ENCODE peak calls at places on chromosomes 11 and 22, in five cellular contexts. P is Jurkat, Clone E6-1; Z is MM.1S; W is spleen; C is dorsolateral prefrontal cortex. O is an unnamed sample.

GRCh38 chr22:23763579-23764331 is 965 bp downstream of the C22orf15 start:
- DNase-seq in P (no peak), C (no peak), W (peak; percentile 92), Z (no peak), O (no peak)

GRCh38 chr22:30297276-30298004 is 8.1 kb upstream of the CASTOR1 start:
- DNase-seq in C (no peak), Z (no peak), W (no peak), P (peak; percentile 82), O (no peak)

GRCh38 chr11:131584694-131585592 is 214.5 kb downstream of the NTM start:
- DNase-seq in C (peak; percentile 98), Z (no peak), P (peak; percentile 15), W (no peak), O (no peak)

GRCh38 chr11:122101625-122102291 is 14.3 kb downstream of the BLID start:
- DNase-seq in Z (no peak), C (peak; percentile 87), W (no peak), P (no peak), O (no peak)

GRCh38 chr11:117606211-117606610 is 190.8 kb downstream of the DSCAML1 start:
- DNase-seq in C (no peak), W (no peak), Z (peak; percentile 26), P (no peak), O (no peak)

GRCh38 chr11:23973244-23973643 is 523.6 kb upstream of the LUZP2 start:
- DNase-seq in P (no peak), C (no peak), Z (no peak), W (no peak), O (no peak)

GRCh38 chr22:27197618-27198017 is 540.2 kb downstream of the MIAT start:
- DNase-seq in C (no peak), W (no peak), Z (no peak), P (peak; percentile 7), O (no peak)

GRCh38 chr11:132093861-132094260 is 723.4 kb downstream of the NTM start:
- DNase-seq in P (peak; percentile 65), C (no peak), Z (peak; percentile 68), W (no peak), O (no peak)

GRCh38 chr11:111976614-111977140 is 39.5 kb downstream of the DIXDC1 start:
- DNase-seq in C (no peak), Z (no peak), W (no peak), P (no peak), O (no peak)

GRCh38 chr11:133977067-133977681 is 20.4 kb upstream of the IGSF9B start:
- DNase-seq in P (no peak), C (no peak), Z (no peak), W (no peak), O (no peak)

GRCh38 chr11:57294225-57295131 is 30.3 kb downstream of the TNKS1BP1 start:
- DNase-seq in Z (no peak), C (no peak), P (no peak), W (no peak), O (no peak)

GRCh38 chr11:112050721-112051120 is 23.1 kb downstream of the PIH1D2 start:
- DNase-seq in Z (peak; percentile 14), W (no peak), C (no peak), P (no peak), O (no peak)

GRCh38 chr11:774873-775592 is 2.3 kb downstream of the GATD1 start:
- DNase-seq in P (no peak), W (peak; percentile 76), Z (peak; percentile 4), C (no peak), O (no peak)

GRCh38 chr22:24985824-24986214 is 33.3 kb downstream of the KIAA1671 start:
- DNase-seq in P (no peak), W (no peak), Z (no peak), C (no peak), O (no peak)

GRCh38 chr11:64880240-64881001 is 2.0 kb upstream of the EHD1 start:
- DNase-seq in P (no peak), C (no peak), Z (peak; percentile 66), W (peak; percentile 70), O (no peak)

GRCh38 chr22:48858121-48858520 is 969.6 kb downstream of the BRD1 start:
- DNase-seq in Z (no peak), C (peak; percentile 8), W (no peak), P (no peak), O (no peak)

GRCh38 chr11:108967571-108967970 is 302.7 kb downstream of the DDX10 start:
- DNase-seq in P (no peak), Z (no peak), W (no peak), C (peak; percentile 33), O (no peak)

GRCh38 chr11:77299528-77299993 is 1.9 kb downstream of the GDPD4 start:
- DNase-seq in W (no peak), Z (no peak), P (no peak), C (no peak), O (no peak)

GRCh38 chr11:8932564-8933180 is at the start of gene C11orf16:
- DNase-seq in P (no peak), Z (no peak), W (no peak), C (no peak), O (no peak)

GRCh38 chr11:118074785-118075184 is 2.1 kb upstream of the TMPRSS4 start:
- DNase-seq in Z (no peak), C (no peak), P (no peak), W (no peak), O (no peak)

GRCh38 chr22:46590334-46590733 is 29.9 kb upstream of the GRAMD4 start:
- DNase-seq in Z (no peak), P (no peak), C (no peak), W (peak; percentile 76), O (no peak)

GRCh38 chr11:100356035-100356434 is 331.1 kb upstream of the ARHGAP42 start:
- DNase-seq in W (no peak), C (no peak), Z (no peak), P (no peak), O (no peak)

GRCh38 chr11:44572431-44572830 is 7.0 kb downstream of the CD82 start:
- DNase-seq in C (peak; percentile 18), Z (no peak), P (no peak), W (peak; percentile 58), O (no peak)

GRCh38 chr22:19038728-19039447 is 83.3 kb downstream of the DGCR2 start:
- DNase-seq in Z (no peak), P (no peak), W (peak; percentile 56), C (no peak), O (no peak)

GRCh38 chr11:60310407-60310998 is 16.6 kb upstream of the MS4A6E start:
- DNase-seq in C (peak; percentile 29), W (no peak), P (no peak), Z (no peak), O (no peak)

GRCh38 chr11:6402061-6402470 is 11.8 kb downstream of the SMPD1 start:
- DNase-seq in P (peak; percentile 37), W (no peak), C (no peak), Z (no peak), O (no peak)
- H3K4me3 ChIP-seq in P (peak overlapping the region; percentile 49), W (peak overlapping the region; percentile 27), C (no peak overlapping the region), Z (no peak overlapping the region), O (peak overlapping the region; percentile 35)

GRCh38 chr11:113774174-113774503 is 647 bp upstream of the ZW10 start:
- DNase-seq in P (no peak), Z (no peak), C (no peak), W (no peak), O (no peak)
- H3K4me3 ChIP-seq in P (peak overlapping the region; percentile 95), Z (peak overlapping the region; percentile 97), C (peak overlapping the region; percentile 89), W (peak overlapping the region; percentile 76), O (peak overlapping the region; percentile 94)

DNA sequence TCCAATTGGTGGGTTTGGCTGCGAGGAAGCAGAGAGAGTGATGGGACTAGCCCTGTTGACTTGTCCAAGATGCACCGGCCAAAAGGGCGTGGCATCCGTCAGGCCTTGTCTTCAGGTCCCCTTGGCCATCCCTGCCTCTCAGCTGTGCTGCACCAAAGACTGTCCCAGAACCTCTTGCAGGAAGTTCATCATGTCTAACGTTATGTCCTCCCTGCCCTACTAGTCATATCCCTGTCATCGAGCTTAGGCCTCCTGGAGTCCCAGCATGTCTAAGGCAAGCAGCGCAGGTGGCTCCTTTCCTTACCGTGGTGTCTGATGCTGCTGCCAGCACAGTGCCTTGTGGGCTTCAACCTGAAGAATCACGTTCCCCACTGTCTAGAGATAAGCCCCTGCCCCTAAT is 51.2 kb downstream of the NECTIN1 start:
- DNase-seq in C (no peak), Z (no peak), P (no peak), W (no peak), O (no peak)
- H3K4me3 ChIP-seq in C (no peak overlapping the region), Z (no peak overlapping the region), P (no peak overlapping the region), W (no peak overlapping the region), O (no peak overlapping the region)

DNA sequence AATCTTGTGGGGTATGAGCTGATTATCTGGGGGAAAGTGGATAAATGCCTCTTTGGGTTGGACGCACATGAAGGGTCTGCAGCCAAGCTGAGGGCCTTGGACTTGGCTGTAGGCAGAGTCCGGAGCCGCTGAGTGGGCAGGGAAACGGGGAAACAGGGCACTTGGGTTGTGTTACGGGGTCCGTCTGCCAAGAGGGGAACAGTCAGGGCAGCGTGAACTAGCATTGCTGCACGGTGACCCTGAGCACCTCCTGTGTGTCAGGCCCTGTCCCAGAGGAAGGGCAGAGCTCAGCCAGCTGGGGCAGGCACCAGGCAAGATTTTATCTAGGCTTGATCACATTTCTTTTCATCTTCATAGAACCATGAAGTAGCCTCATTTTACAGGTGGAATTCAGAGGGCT is 11.9 kb downstream of the FAM83F start:
- DNase-seq in P (peak; percentile 24), C (no peak), Z (no peak), W (peak; percentile 71), O (no peak)
- H3K4me3 ChIP-seq in P (no peak overlapping the region), C (no peak overlapping the region), Z (no peak overlapping the region), W (no peak overlapping the region), O (no peak overlapping the region)

GRCh38 chr11:58905141-58905715 is 34.1 kb upstream of the GLYATL1 start:
- DNase-seq in Z (no peak), P (no peak), C (peak; percentile 38), W (no peak), O (no peak)
- H3K4me3 ChIP-seq in Z (no peak overlapping the region), P (no peak overlapping the region), C (peak overlapping the region; percentile 76), W (no peak overlapping the region), O (no peak overlapping the region)